ENCODE peak calls at places on chromosomes 16 and 17, in six cellular contexts. X is activated CD4-positive, alpha-beta T cell treated with anti-CD3 and anti-CD28 coated beads for 4 hours; W is HCEC 1CT; R is NAMALWA; G is spleen; C is heart right ventricle. Q is an unnamed sample.

GRCh38 chr17:43734376-43734775 is 24.2 kb downstream of the SOST start:
- DNase-seq in W (peak; percentile 53), C (no peak), G (no peak), X (no peak), R (no peak), Q (no peak)

GRCh38 chr16:800834-801488 is 427 bp upstream of the GNG13 start:
- DNase-seq in W (no peak), C (no peak), X (no peak), R (no peak), G (no peak), Q (no peak)

GRCh38 chr17:50611639-50612038 is 23.0 kb upstream of the ABCC3 start:
- DNase-seq in W (no peak), G (no peak), C (no peak), X (no peak), R (no peak), Q (no peak)

GRCh38 chr16:85673529-85674417 is 15.0 kb downstream of the GINS2 start:
- DNase-seq in R (no peak), C (peak; percentile 72), W (no peak), X (no peak), G (peak; percentile 81), Q (no peak)

GRCh38 chr17:5418858-5419355 is 555 bp downstream of the NUP88 start:
- DNase-seq in R (peak; percentile 91), W (peak; percentile 24), C (no peak), X (peak; percentile 65), G (no peak), Q (peak; percentile 56)

GRCh38 chr16:48158296-48158695 is 2.5 kb upstream of the ABCC12 start:
- DNase-seq in C (no peak), G (no peak), X (peak; percentile 36), R (no peak), W (peak; percentile 73), Q (no peak)

GRCh38 chr17:81526662-81527571 is 1.3 kb upstream of the FSCN2 start:
- DNase-seq in W (no peak), R (no peak), C (peak; percentile 5), X (no peak), G (no peak), Q (no peak)

GRCh38 chr16:2365895-2366294 is 25.4 kb upstream of the ABCA3 start:
- DNase-seq in R (no peak), W (peak; percentile 32), X (no peak), C (no peak), G (no peak), Q (no peak)

GRCh38 chr17:74271281-74271680 is 2.8 kb upstream of the DNAI2 start:
- DNase-seq in R (peak; percentile 57), G (no peak), C (no peak), X (no peak), W (no peak), Q (no peak)

GRCh38 chr17:81460856-81461460 is 51.6 kb downstream of the ACTG1 start:
- DNase-seq in R (no peak), C (no peak), G (peak; percentile 91), W (no peak), X (no peak), Q (no peak)

GRCh38 chr17:27473748-27474609 is 17.7 kb downstream of the KSR1 start:
- DNase-seq in X (peak; percentile 85), C (peak; percentile 62), W (no peak), R (peak; percentile 19), G (no peak), Q (peak; percentile 47)

GRCh38 chr17:48627625-48628510 is 1.7 kb upstream of the HOXB9 start:
- DNase-seq in X (no peak), R (no peak), C (no peak), G (no peak), W (no peak), Q (no peak)

GRCh38 chr17:12622726-12623125 is 43.0 kb upstream of the MYOCD start:
- DNase-seq in W (peak; percentile 26), C (no peak), G (no peak), R (no peak), X (no peak), Q (no peak)

GRCh38 chr17:17043668-17044226 is 1.5 kb downstream of the MPRIP start:
- DNase-seq in G (no peak), W (no peak), C (no peak), R (no peak), X (no peak), Q (no peak)

GRCh38 chr17:74297941-74298340 is 23.9 kb downstream of the DNAI2 start:
- DNase-seq in X (no peak), W (no peak), R (no peak), G (no peak), C (no peak), Q (no peak)

GRCh38 chr16:63461248-63461841 is 1425.1 kb upstream of the CDH8 start:
- DNase-seq in G (no peak), X (no peak), W (no peak), C (no peak), R (peak; percentile 58), Q (no peak)

GRCh38 chr17:9389116-9389515 is 186.5 kb downstream of the STX8 start:
- DNase-seq in C (no peak), G (no peak), X (no peak), R (no peak), W (peak; percentile 65), Q (no peak)

GRCh38 chr17:34241062-34241461 is 14.0 kb upstream of the CCL2 start:
- DNase-seq in R (no peak), X (no peak), G (peak; percentile 77), W (peak; percentile 43), C (peak; percentile 85), Q (no peak)

GRCh38 chr16:70789231-70789926 is 11.6 kb downstream of the VAC14 start:
- DNase-seq in C (peak; percentile 43), W (peak; percentile 16), X (no peak), G (no peak), R (no peak), Q (no peak)

GRCh38 chr17:17609121-17609520 is 17.6 kb upstream of the PEMT start:
- DNase-seq in C (no peak), X (no peak), R (no peak), G (no peak), W (peak; percentile 24), Q (no peak)

GRCh38 chr17:82388223-82388921 is 16.8 kb downstream of the UTS2R start:
- DNase-seq in X (no peak), C (no peak), G (no peak), W (no peak), R (no peak), Q (no peak)

GRCh38 chr17:46782250-46782953 is 36.1 kb downstream of the WNT3 start:
- DNase-seq in W (peak; percentile 25), C (no peak), R (peak; percentile 29), X (no peak), G (no peak), Q (no peak)

GRCh38 chr17:20133552-20133951 is 124.4 kb downstream of the SPECC1 start:
- DNase-seq in G (no peak), R (no peak), X (no peak), W (no peak), C (no peak), Q (no peak)

GRCh38 chr17:62627904-62628603 is 584 bp downstream of the MRC2 start:
- DNase-seq in C (peak; percentile 44), R (no peak), G (no peak), W (peak; percentile 57), X (peak; percentile 64), Q (no peak)

GRCh38 chr17:41588126-41588810 is 1.6 kb upstream of the KRT14 start:
- DNase-seq in R (no peak), W (no peak), G (no peak), C (no peak), X (no peak), Q (no peak)

GRCh38 chr17:13374203-13375143 is 227.3 kb downstream of the HS3ST3A1 start:
- DNase-seq in C (no peak), R (no peak), W (no peak), X (no peak), G (no peak), Q (no peak)

GRCh38 chr17:41065829-41066624 is at the start of gene KRTAP2-4:
- DNase-seq in W (peak; percentile 94), R (no peak), C (no peak), X (no peak), G (no peak), Q (no peak)

GRCh38 chr17:16287563-16288027 is 65.7 kb downstream of the CENPV start:
- DNase-seq in X (peak; percentile 13), W (peak; percentile 77), C (no peak), G (no peak), R (peak; percentile 60), Q (peak; percentile 3)

Q was measured in effector memory CD8-positive, alpha-beta T cell.